ENCODE peak calls at places on chromosomes 12 and 14, in ten cellular contexts. M, P, O, Y, C, N, B, W, A and I are unnamed samples.

GRCh38 chr12:104555650-104556049 is 98.9 kb downstream of the CHST11 start:
- DNase-seq in M (no peak), B (no peak), N (no peak), Y (no peak), A (no peak), P (no peak), W (no peak), C (no peak), O (no peak), I (no peak)

GRCh38 chr14:94101748-94102147 is 8.8 kb upstream of the IFI27 start:
- DNase-seq in P (no peak), W (no peak), M (no peak), Y (no peak), N (no peak), B (no peak), O (no peak), C (peak; percentile 49), A (no peak), I (no peak)

GRCh38 chr14:58677996-58678395 is 40.2 kb downstream of the DACT1 start:
- DNase-seq in M (no peak), Y (no peak), P (no peak), N (no peak), A (peak; percentile 12), W (no peak), C (no peak), O (no peak), B (no peak), I (no peak)

GRCh38 chr14:33655421-33655820 is 295.5 kb downstream of the EGLN3 start:
- DNase-seq in C (no peak), Y (peak; percentile 2), P (no peak), M (no peak), O (no peak), A (peak; percentile 43), B (no peak), W (no peak), N (no peak), I (no peak)

GRCh38 chr12:1532796-1533195 is 61.6 kb downstream of the FBXL14 start:
- DNase-seq in C (no peak), P (no peak), B (no peak), W (no peak), N (no peak), M (no peak), Y (no peak), O (no peak), A (no peak), I (no peak)

GRCh38 chr12:57456145-57456700 is 1.1 kb downstream of the INHBE start:
- DNase-seq in B (peak; percentile 41), C (no peak), A (peak; percentile 45), O (no peak), W (peak; percentile 79), P (no peak), N (peak; percentile 47), M (no peak), Y (peak; percentile 44), I (no peak)

GRCh38 chr12:132471011-132471857 is 18.7 kb upstream of the FBRSL1 start:
- DNase-seq in M (no peak), P (no peak), C (no peak), W (peak; percentile 75), O (no peak), Y (no peak), A (no peak), B (peak; percentile 20), N (peak; percentile 64), I (no peak)

GRCh38 chr12:19273482-19274330 is 144.2 kb downstream of the PLEKHA5 start:
- DNase-seq in O (peak; percentile 53), P (no peak), N (no peak), B (peak; percentile 78), W (peak; percentile 63), M (peak; percentile 45), Y (peak; percentile 97), A (peak; percentile 97), C (no peak), I (peak; percentile 95)

DNA sequence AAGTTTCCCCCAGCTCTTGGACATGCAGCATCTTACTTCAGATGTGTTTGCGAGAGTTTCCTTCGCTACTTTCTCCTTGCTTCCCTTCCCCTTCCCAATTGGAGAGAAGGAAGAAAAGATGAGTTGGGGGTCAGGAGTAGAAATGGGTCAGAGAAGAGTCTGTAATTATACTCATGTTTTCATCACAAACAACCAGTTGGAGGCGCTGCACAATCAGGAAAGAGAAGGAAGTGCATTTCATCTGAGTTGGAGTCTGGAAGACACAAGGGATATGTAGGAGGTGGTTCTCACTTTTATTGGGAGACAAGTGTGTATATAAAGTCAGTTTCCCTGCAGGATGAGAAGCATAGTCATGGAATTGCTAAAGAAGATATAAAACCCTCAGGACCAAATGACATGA is 31.3 kb upstream of the VSX2 start:
- DNase-seq in O (no peak), P (no peak), W (no peak), A (no peak), Y (no peak), C (no peak), M (no peak), N (no peak), B (no peak), I (no peak)
- TF ChIP-seq CTCF in O (no peak), P (peak; percentile 36), W (no peak), A (peak; percentile 14), Y (peak; percentile 7), C (no peak), M (no peak), N (peak; percentile 49), B (no peak), I (no peak)

GRCh38 chr14:64838656-64839055 is 41.1 kb downstream of the SPTB start:
- DNase-seq in C (no peak), M (no peak), A (no peak), Y (no peak), B (no peak), W (peak; percentile 37), N (no peak), P (no peak), O (no peak), I (no peak)

GRCh38 chr14:64841121-64841611 is 38.5 kb downstream of the SPTB start:
- DNase-seq in O (no peak), B (no peak), A (peak; percentile 43), N (peak; percentile 63), M (no peak), C (no peak), P (no peak), Y (peak; percentile 62), W (peak; percentile 76), I (peak; percentile 34)

GRCh38 chr14:64844272-64844671 is 35.4 kb downstream of the SPTB start:
- DNase-seq in C (no peak), O (no peak), A (no peak), B (no peak), Y (no peak), W (no peak), N (no peak), P (no peak), M (no peak), I (no peak)

GRCh38 chr14:64844993-64845536 is 34.6 kb downstream of the SPTB start:
- DNase-seq in N (peak; percentile 38), M (no peak), W (no peak), C (no peak), P (no peak), Y (no peak), B (no peak), O (no peak), A (no peak), I (no peak)

DNA sequence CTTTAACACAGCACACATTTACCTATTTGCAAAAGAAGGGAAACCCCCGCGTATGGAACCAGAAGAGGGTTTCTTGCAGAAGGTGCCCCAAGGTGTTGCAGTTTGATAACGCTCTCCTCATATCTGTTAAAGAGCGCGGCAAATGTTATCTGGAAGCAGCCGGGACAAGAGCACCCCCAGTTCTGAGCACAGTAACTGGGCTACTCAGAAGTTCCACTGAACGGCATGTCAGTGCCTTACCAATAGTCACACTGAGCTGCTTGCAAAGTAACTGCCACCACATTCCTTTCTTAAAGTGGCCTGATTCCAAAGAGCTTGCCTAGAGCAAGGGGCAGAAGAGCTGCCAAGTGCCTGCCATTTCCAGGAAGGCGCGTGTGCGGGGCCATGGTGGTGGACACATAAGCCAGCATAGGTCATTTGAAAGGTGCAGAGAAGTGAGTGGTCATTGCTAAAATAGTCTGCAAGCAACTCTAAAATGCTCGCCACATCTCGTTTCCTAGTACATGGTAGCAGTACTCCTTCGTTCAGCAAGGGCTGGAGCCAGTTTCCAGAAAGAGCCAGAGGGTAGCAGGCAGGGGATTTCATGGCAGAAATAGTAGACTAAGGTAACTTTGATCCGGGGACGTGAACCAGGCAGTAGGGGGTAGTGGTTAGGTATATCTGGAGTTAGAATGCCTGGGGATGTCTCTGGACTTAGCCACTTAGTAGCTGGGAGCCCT is 37.8 kb downstream of the SPTB start:
- DNase-seq in W (no peak), A (no peak), Y (no peak), O (no peak), M (no peak), N (peak; percentile 76), B (no peak), P (no peak), C (no peak), I (no peak)
- H3K4me3 ChIP-seq in W (no peak overlapping the region), A (no peak overlapping the region), Y (no peak overlapping the region), O (no peak overlapping the region), M (no peak overlapping the region), N (no peak overlapping the region), B (no peak overlapping the region), P (no peak overlapping the region), C (no peak overlapping the region), I (no peak overlapping the region)

GRCh38 chr12:50640321-50640939 is 123.5 kb upstream of the ATF1 start:
- DNase-seq in W (no peak), Y (no peak), A (no peak), P (no peak), M (no peak), N (no peak), C (no peak), O (no peak), B (no peak), I (no peak)

GRCh38 chr12:50641566-50641965 is 122.3 kb upstream of the ATF1 start:
- DNase-seq in W (no peak), M (no peak), N (peak; percentile 76), B (no peak), P (no peak), Y (no peak), A (no peak), O (no peak), C (no peak), I (no peak)

GRCh38 chr12:50639721-50640120 is 124.2 kb upstream of the ATF1 start:
- DNase-seq in A (no peak), B (no peak), Y (no peak), P (no peak), N (no peak), O (no peak), C (no peak), W (no peak), M (no peak), I (no peak)

GRCh38 chr12:50642035-50642451 is 121.9 kb upstream of the ATF1 start:
- DNase-seq in W (no peak), Y (peak; percentile 89), M (no peak), N (peak; percentile 50), A (peak; percentile 68), P (no peak), O (no peak), C (no peak), B (no peak), I (no peak)

DNA sequence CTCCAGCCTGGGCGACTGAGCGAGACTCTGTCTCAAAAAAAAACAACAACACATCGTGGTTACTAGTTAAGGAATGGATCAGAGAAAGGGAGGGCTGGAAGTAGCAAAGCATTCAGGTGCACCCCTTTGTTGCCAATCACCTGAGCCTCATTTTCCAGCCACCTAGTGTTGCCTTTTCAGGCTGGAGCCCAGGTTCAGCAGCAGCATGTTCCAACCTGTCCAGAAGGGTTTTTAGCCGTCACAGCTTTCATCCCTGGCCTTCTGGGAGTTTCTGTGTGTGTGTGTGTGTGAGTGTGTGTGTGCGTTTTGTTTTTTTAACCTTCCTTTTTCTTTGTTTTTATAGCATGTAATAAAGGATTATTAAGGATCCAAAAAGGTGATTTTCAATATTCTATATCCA is 121.1 kb upstream of the ATF1 start:
- DNase-seq in W (no peak), N (no peak), Y (no peak), A (no peak), M (no peak), B (no peak), C (no peak), P (no peak), O (peak; percentile 34), I (no peak)
- TF ChIP-seq CTCF in W (no peak), N (no peak), Y (no peak), A (no peak), M (no peak), B (no peak), C (no peak), P (no peak), O (no peak), I (no peak)

GRCh38 chr12:13749380-13749779 is 232.0 kb downstream of the GRIN2B start:
- DNase-seq in Y (no peak), C (no peak), O (no peak), N (no peak), P (no peak), A (no peak), B (no peak), M (no peak), W (no peak), I (no peak)
- H3K4me3 ChIP-seq in Y (no peak overlapping the region), C (no peak overlapping the region), O (no peak overlapping the region), N (no peak overlapping the region), P (no peak overlapping the region), A (no peak overlapping the region), B (no peak overlapping the region), M (no peak overlapping the region), W (no peak overlapping the region), I (no peak overlapping the region)